ENCODE peak calls at places on chromosome 12, in eight cellular contexts. Q is MCF 10A; W is HEK293T; X is stimulated activated CD8-positive, alpha-beta memory T cell treated with anti-CD3 and anti-CD28 coated beads, Interleukin-15, amount 100 ng/mL, for 48 hours; U is globus pallidus; Z is activated CD4-positive, alpha-beta T cell treated with anti-CD3 and anti-CD28 coated beads, Interleukin-2, amount 50 U/mL, for 1 hour; J is germinal center; N is cardiac muscle cell. B is an unnamed sample.

GRCh38 chr12:107990325-107990724 is 138.8 kb upstream of the WSCD2 start:
- DNase-seq in Q (peak), W (peak), X (no peak), U (no peak), Z (peak), J (no peak), N (peak), B (peak)

GRCh38 chr12:130706311-130706710 is 9.8 kb downstream of the RIMBP2 start:
- DNase-seq in Q (no peak), W (no peak), X (no peak), U (no peak), Z (no peak), J (no peak), N (no peak), B (no peak)

GRCh38 chr12:25829192-25829591 is 129.3 kb upstream of the RASSF8 start:
- DNase-seq in Q (peak), W (no peak), X (no peak), U (no peak), Z (no peak), J (no peak), N (no peak), B (no peak)

GRCh38 chr12:47414511-47414910 is 291.3 kb downstream of the RPAP3 start:
- DNase-seq in Q (no peak), W (no peak), X (no peak), U (no peak), Z (no peak), J (no peak), N (no peak), B (no peak)

GRCh38 chr12:34287986-34288962 is 266.0 kb downstream of the ALG10 start:
- DNase-seq in Q (no peak), W (no peak), X (no peak), U (no peak), Z (no peak), J (no peak), N (no peak), B (no peak)

GRCh38 chr12:122182887-122183587 is at the start of gene LRRC43:
- DNase-seq in Q (no peak), W (no peak), X (no peak), U (no peak), Z (peak), J (peak), N (peak), B (peak)

GRCh38 chr12:14961466-14962155 is at the start of gene ARHGDIB:
- DNase-seq in Q (peak), W (no peak), X (no peak), U (peak), Z (peak), J (peak), N (no peak), B (no peak)

GRCh38 chr12:16573652-16574077 is 32.3 kb downstream of the LMO3 start:
- DNase-seq in Q (peak), W (no peak), X (no peak), U (no peak), Z (no peak), J (no peak), N (peak), B (peak)

GRCh38 chr12:67256649-67257048 is 12.5 kb upstream of the CAND1 start:
- DNase-seq in Q (no peak), W (no peak), X (no peak), U (no peak), Z (no peak), J (no peak), N (no peak), B (no peak)

GRCh38 chr12:40012709-40013108 is 93.2 kb downstream of the SLC2A13 start:
- DNase-seq in Q (no peak), W (no peak), X (no peak), U (no peak), Z (no peak), J (no peak), N (no peak), B (no peak)

GRCh38 chr12:45273717-45274271 is 57.9 kb downstream of the ANO6 start:
- DNase-seq in Q (peak), W (no peak), X (no peak), U (no peak), Z (no peak), J (no peak), N (peak), B (no peak)

GRCh38 chr12:101076940-101077351 is 133.1 kb downstream of the SLC5A8 start:
- DNase-seq in Q (no peak), W (no peak), X (no peak), U (peak), Z (no peak), J (no peak), N (no peak), B (no peak)